ENCODE peak calls at places on chromosomes 16 and 17, in seven cellular contexts. One of them, this sample, is unnamed.
A peak's percentile ranks its signal among the peaks of the same experiment; 100 is the strongest.

GRCh38 chr16:16938009-16938408 is 532.8 kb downstream of the XYLT1 start:
- DNase-seq in iPS DF 6.9: no peak
- DNase-seq in IMR-90: no peak
- DNase-seq in GM23248: no peak
- DNase-seq in gastrocnemius medialis: no peak
- DNase-seq in ovary: no peak
- DNase-seq in A549: no peak
- DNase-seq in this sample: no peak

GRCh38 chr17:57384219-57384618 is 127.9 kb downstream of the MSI2 start:
- DNase-seq in ovary: no peak
- DNase-seq in iPS DF 6.9: no peak
- DNase-seq in gastrocnemius medialis: no peak
- DNase-seq in GM23248: no peak
- DNase-seq in IMR-90: no peak
- DNase-seq in A549: no peak
- DNase-seq in this sample: no peak

GRCh38 chr17:67027031-67027628 is 17.2 kb upstream of the CACNG1 start:
- DNase-seq in GM23248: peak; percentile 54
- DNase-seq in iPS DF 6.9: no peak
- DNase-seq in ovary: no peak
- DNase-seq in A549: peak; percentile 9
- DNase-seq in gastrocnemius medialis: peak; percentile 40
- DNase-seq in IMR-90: peak; percentile 17
- DNase-seq in this sample: no peak

GRCh38 chr17:63431939-63432804 is 13.9 kb downstream of the CYB561 start:
- DNase-seq in IMR-90: peak; percentile 66
- DNase-seq in GM23248: peak; percentile 20
- DNase-seq in iPS DF 6.9: no peak
- DNase-seq in A549: peak; percentile 67
- DNase-seq in gastrocnemius medialis: no peak
- DNase-seq in ovary: no peak
- DNase-seq in this sample: no peak

GRCh38 chr16:67767953-67768352 is 38.4 kb downstream of the RANBP10 start:
- DNase-seq in A549: peak; percentile 22
- DNase-seq in GM23248: peak; percentile 77
- DNase-seq in IMR-90: peak; percentile 88
- DNase-seq in gastrocnemius medialis: no peak
- DNase-seq in ovary: no peak
- DNase-seq in iPS DF 6.9: no peak
- DNase-seq in this sample: no peak

GRCh38 chr16:79449067-79449466 is 151.5 kb downstream of the MAF start:
- DNase-seq in GM23248: no peak
- DNase-seq in IMR-90: no peak
- DNase-seq in ovary: no peak
- DNase-seq in gastrocnemius medialis: no peak
- DNase-seq in A549: no peak
- DNase-seq in iPS DF 6.9: no peak
- DNase-seq in this sample: no peak

GRCh38 chr17:59746849-59747445 is 39.5 kb downstream of the VMP1 start:
- DNase-seq in GM23248: peak; percentile 78
- DNase-seq in iPS DF 6.9: no peak
- DNase-seq in A549: peak; percentile 82
- DNase-seq in ovary: no peak
- DNase-seq in IMR-90: peak; percentile 71
- DNase-seq in gastrocnemius medialis: no peak
- DNase-seq in this sample: no peak

GRCh38 chr17:19304209-19304608 is 58.3 kb downstream of the B9D1 start:
- DNase-seq in iPS DF 6.9: no peak
- DNase-seq in gastrocnemius medialis: peak; percentile 52
- DNase-seq in GM23248: peak; percentile 64
- DNase-seq in IMR-90: peak; percentile 79
- DNase-seq in ovary: no peak
- DNase-seq in A549: peak; percentile 31
- DNase-seq in this sample: no peak

GRCh38 chr17:80640379-80641071 is 95.9 kb downstream of the RPTOR start:
- DNase-seq in GM23248: no peak
- DNase-seq in gastrocnemius medialis: no peak
- DNase-seq in ovary: no peak
- DNase-seq in A549: no peak
- DNase-seq in iPS DF 6.9: no peak
- DNase-seq in IMR-90: no peak
- DNase-seq in this sample: no peak

GRCh38 chr17:60535382-60536279 is 9.6 kb upstream of the APPBP2 start:
- DNase-seq in ovary: no peak
- DNase-seq in IMR-90: peak; percentile 98
- DNase-seq in A549: no peak
- DNase-seq in GM23248: peak; percentile 70
- DNase-seq in iPS DF 6.9: no peak
- DNase-seq in gastrocnemius medialis: no peak
- DNase-seq in this sample: no peak

GRCh38 chr16:68422396-68422964 is 25.8 kb downstream of the SMPD3 start:
- DNase-seq in IMR-90: no peak
- DNase-seq in gastrocnemius medialis: no peak
- DNase-seq in iPS DF 6.9: no peak
- DNase-seq in A549: no peak
- DNase-seq in GM23248: no peak
- DNase-seq in ovary: no peak
- DNase-seq in this sample: no peak

GRCh38 chr17:66474258-66474657 is 171.8 kb downstream of the PRKCA start:
- DNase-seq in iPS DF 6.9: no peak
- DNase-seq in gastrocnemius medialis: no peak
- DNase-seq in IMR-90: no peak
- DNase-seq in GM23248: no peak
- DNase-seq in ovary: no peak
- DNase-seq in A549: no peak
- DNase-seq in this sample: no peak

GRCh38 chr16:55051571-55051970 is 120.9 kb downstream of the IRX5 start:
- DNase-seq in IMR-90: no peak
- DNase-seq in ovary: no peak
- DNase-seq in iPS DF 6.9: no peak
- DNase-seq in A549: no peak
- DNase-seq in gastrocnemius medialis: no peak
- DNase-seq in GM23248: no peak
- DNase-seq in this sample: no peak

GRCh38 chr17:5019475-5019956 is 15.7 kb downstream of the SLC52A1 start:
- DNase-seq in IMR-90: peak; percentile 12
- DNase-seq in ovary: no peak
- DNase-seq in A549: no peak
- DNase-seq in gastrocnemius medialis: no peak
- DNase-seq in GM23248: peak; percentile 42
- DNase-seq in iPS DF 6.9: no peak
- DNase-seq in this sample: no peak

GRCh38 chr17:57552114-57552601 is 192.9 kb downstream of the CCDC182 start:
- DNase-seq in iPS DF 6.9: peak; percentile 61
- DNase-seq in A549: no peak
- DNase-seq in ovary: peak; percentile 68
- DNase-seq in GM23248: peak; percentile 42
- DNase-seq in gastrocnemius medialis: peak; percentile 47
- DNase-seq in IMR-90: no peak
- DNase-seq in this sample: no peak

GRCh38 chr16:64089697-64090096 is 1032.2 kb downstream of the CDH11 start:
- DNase-seq in IMR-90: peak; percentile 11
- DNase-seq in gastrocnemius medialis: no peak
- DNase-seq in ovary: no peak
- DNase-seq in A549: peak; percentile 11
- DNase-seq in GM23248: peak; percentile 38
- DNase-seq in iPS DF 6.9: peak; percentile 25
- DNase-seq in this sample: no peak

GRCh38 chr16:57651344-57652333 is 16.5 kb upstream of the ADGRG3 start:
- DNase-seq in iPS DF 6.9: no peak
- DNase-seq in IMR-90: no peak
- DNase-seq in ovary: no peak
- DNase-seq in A549: no peak
- DNase-seq in gastrocnemius medialis: no peak
- DNase-seq in GM23248: no peak
- DNase-seq in this sample: no peak

GRCh38 chr17:44331249-44331760 is 6.7 kb upstream of the SLC25A39 start:
- DNase-seq in gastrocnemius medialis: peak; percentile 78
- DNase-seq in GM23248: peak; percentile 72
- DNase-seq in iPS DF 6.9: no peak
- DNase-seq in A549: peak; percentile 84
- DNase-seq in ovary: peak; percentile 56
- DNase-seq in IMR-90: peak; percentile 58
- DNase-seq in this sample: no peak

GRCh38 chr17:28515518-28515917 is 9.4 kb downstream of the FOXN1 start:
- DNase-seq in A549: no peak
- DNase-seq in gastrocnemius medialis: no peak
- DNase-seq in IMR-90: no peak
- DNase-seq in ovary: no peak
- DNase-seq in iPS DF 6.9: no peak
- DNase-seq in GM23248: no peak
- DNase-seq in this sample: no peak

GRCh38 chr17:34068506-34069035 is 186.5 kb upstream of the CCL2 start:
- DNase-seq in GM23248: no peak
- DNase-seq in A549: no peak
- DNase-seq in gastrocnemius medialis: no peak
- DNase-seq in iPS DF 6.9: no peak
- DNase-seq in IMR-90: no peak
- DNase-seq in ovary: no peak
- DNase-seq in this sample: no peak

GRCh38 chr17:80478487-80479245 is 2.3 kb upstream of the NPTX1 start:
- DNase-seq in iPS DF 6.9: no peak
- DNase-seq in ovary: no peak
- DNase-seq in GM23248: peak; percentile 30
- DNase-seq in A549: no peak
- DNase-seq in IMR-90: no peak
- DNase-seq in gastrocnemius medialis: no peak
- DNase-seq in this sample: no peak

GRCh38 chr17:55383771-55384679 is 37.6 kb downstream of the MMD start:
- DNase-seq in IMR-90: no peak
- DNase-seq in gastrocnemius medialis: no peak
- DNase-seq in GM23248: no peak
- DNase-seq in ovary: no peak
- DNase-seq in iPS DF 6.9: no peak
- DNase-seq in A549: no peak
- DNase-seq in this sample: no peak

DNA sequence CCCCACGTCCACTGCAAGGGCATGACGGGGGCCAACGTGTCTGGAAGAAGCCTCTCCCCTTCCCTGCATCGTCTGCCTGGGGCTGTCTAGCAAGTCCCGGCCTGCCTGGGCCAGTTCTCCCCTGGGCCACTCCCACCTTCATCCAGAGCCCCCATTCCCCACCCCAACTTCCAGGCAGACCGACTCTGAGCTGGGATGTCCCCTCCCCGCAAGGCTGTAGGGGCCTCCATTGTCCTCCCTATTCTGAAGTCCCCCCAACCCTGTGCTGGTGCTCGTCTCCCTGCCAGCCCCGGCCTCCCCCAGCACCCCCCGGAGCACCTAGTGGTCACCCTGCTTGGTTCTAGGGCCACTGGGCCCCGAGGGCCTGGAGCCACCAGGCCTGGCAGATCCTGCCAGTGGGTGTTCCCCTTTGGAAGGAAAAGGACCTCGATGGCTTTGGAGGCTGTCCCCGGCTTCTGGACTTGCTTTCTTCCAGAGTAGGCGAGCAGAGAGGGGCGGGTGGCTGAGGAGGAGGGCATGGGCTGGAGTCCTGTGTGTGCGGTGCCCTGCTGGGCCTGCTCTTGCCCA is 4.8 kb downstream of the GLIS2 start:
- DNase-seq in IMR-90: no peak
- DNase-seq in GM23248: no peak
- DNase-seq in gastrocnemius medialis: no peak
- DNase-seq in A549: no peak
- DNase-seq in ovary: peak; percentile 36
- DNase-seq in iPS DF 6.9: no peak
- DNase-seq in this sample: no peak
- H3K4me1 ChIP-seq in IMR-90: peaks cover 30% of the 10 kb centered on the region
- H3K4me1 ChIP-seq in GM23248: peaks cover 17% of the 10 kb centered on the region
- H3K4me1 ChIP-seq in gastrocnemius medialis: peaks cover 54% of the 10 kb centered on the region
- H3K4me1 ChIP-seq in A549: peaks cover 78% of the 10 kb centered on the region
- H3K4me1 ChIP-seq in ovary: peaks cover 47% of the 10 kb centered on the region
- H3K4me1 ChIP-seq in iPS DF 6.9: peaks cover 21% of the 10 kb centered on the region
- H3K4me1 ChIP-seq in this sample: peaks cover 64% of the 10 kb centered on the region

DNA sequence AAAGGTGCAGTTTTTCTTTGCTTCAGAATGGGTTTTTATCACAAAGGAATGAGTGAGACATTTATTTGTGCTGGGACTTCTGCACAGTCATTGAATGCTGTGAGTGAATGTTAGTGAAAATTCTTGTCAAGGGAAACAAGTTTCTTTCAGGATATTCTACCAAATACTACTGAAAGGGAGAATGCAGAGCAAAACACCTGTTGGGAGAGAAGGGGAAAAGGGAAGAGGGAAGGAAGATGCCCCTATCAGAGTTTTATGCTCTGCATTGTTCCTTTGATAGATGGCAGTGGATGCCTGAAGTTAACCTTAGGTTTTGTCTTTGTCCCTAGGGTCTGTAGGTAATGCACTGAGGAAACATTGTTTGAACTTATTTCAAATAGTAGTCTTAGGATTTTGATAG is 3.1 kb downstream of the GGNBP2 start:
- DNase-seq in iPS DF 6.9: no peak
- DNase-seq in IMR-90: no peak
- DNase-seq in A549: no peak
- DNase-seq in GM23248: peak; percentile 16
- DNase-seq in ovary: no peak
- DNase-seq in gastrocnemius medialis: no peak
- DNase-seq in this sample: no peak
- H3K4me3 ChIP-seq in iPS DF 6.9: no peak overlapping the region
- H3K4me3 ChIP-seq in IMR-90: no peak overlapping the region
- H3K4me3 ChIP-seq in A549: peak overlapping the region; percentile 81
- H3K4me3 ChIP-seq in GM23248: peak overlapping the region; percentile 99
- H3K4me3 ChIP-seq in ovary: no peak overlapping the region
- H3K4me3 ChIP-seq in gastrocnemius medialis: no peak overlapping the region
- H3K4me3 ChIP-seq in this sample: no peak overlapping the region

GRCh38 chr17:83152221-83152744 is 72.9 kb downstream of the METRNL start:
- DNase-seq in ovary: no peak
- DNase-seq in A549: no peak
- DNase-seq in IMR-90: no peak
- DNase-seq in GM23248: no peak
- DNase-seq in iPS DF 6.9: no peak
- DNase-seq in gastrocnemius medialis: no peak
- DNase-seq in this sample: no peak

GRCh38 chr17:83151442-83152220 is 72.2 kb downstream of the METRNL start:
- DNase-seq in IMR-90: peak; percentile 43
- DNase-seq in GM23248: peak; percentile 27
- DNase-seq in iPS DF 6.9: peak; percentile 25
- DNase-seq in gastrocnemius medialis: no peak
- DNase-seq in ovary: peak; percentile 53
- DNase-seq in A549: no peak
- DNase-seq in this sample: no peak

GRCh38 chr17:83149761-83150251 is 70.4 kb downstream of the METRNL start:
- DNase-seq in GM23248: peak; percentile 63
- DNase-seq in IMR-90: peak; percentile 40
- DNase-seq in gastrocnemius medialis: no peak
- DNase-seq in A549: no peak
- DNase-seq in iPS DF 6.9: no peak
- DNase-seq in ovary: no peak
- DNase-seq in this sample: no peak

GRCh38 chr17:83150369-83151055 is 71.1 kb downstream of the METRNL start:
- DNase-seq in ovary: no peak
- DNase-seq in A549: no peak
- DNase-seq in IMR-90: no peak
- DNase-seq in iPS DF 6.9: no peak
- DNase-seq in GM23248: no peak
- DNase-seq in gastrocnemius medialis: no peak
- DNase-seq in this sample: no peak

GRCh38 chr17:83151056-83151441 is 71.6 kb downstream of the METRNL start:
- DNase-seq in iPS DF 6.9: no peak
- DNase-seq in ovary: no peak
- DNase-seq in gastrocnemius medialis: no peak
- DNase-seq in A549: no peak
- DNase-seq in GM23248: no peak
- DNase-seq in IMR-90: no peak
- DNase-seq in this sample: no peak
- H3K4me1 ChIP-seq in iPS DF 6.9: peaks cover 8% of the 10 kb centered on the region
- H3K4me1 ChIP-seq in ovary: peaks cover 11% of the 10 kb centered on the region
- H3K4me1 ChIP-seq in gastrocnemius medialis: peaks cover 5% of the 10 kb centered on the region
- H3K4me1 ChIP-seq in A549: no peaks in the 10 kb centered on the region
- H3K4me1 ChIP-seq in GM23248: peaks cover 10% of the 10 kb centered on the region
- H3K4me1 ChIP-seq in IMR-90: peaks cover 10% of the 10 kb centered on the region
- H3K4me1 ChIP-seq in this sample: no peaks in the 10 kb centered on the region

GRCh38 chr16:85624646-85625045 is 11.5 kb downstream of the GSE1 start:
- DNase-seq in GM23248: no peak
- DNase-seq in gastrocnemius medialis: no peak
- DNase-seq in iPS DF 6.9: no peak
- DNase-seq in A549: no peak
- DNase-seq in ovary: no peak
- DNase-seq in IMR-90: no peak
- DNase-seq in this sample: no peak
- H3K4me3 ChIP-seq in GM23248: no peak overlapping the region
- H3K4me3 ChIP-seq in gastrocnemius medialis: no peak overlapping the region
- H3K4me3 ChIP-seq in iPS DF 6.9: no peak overlapping the region
- H3K4me3 ChIP-seq in A549: no peak overlapping the region
- H3K4me3 ChIP-seq in ovary: no peak overlapping the region
- H3K4me3 ChIP-seq in IMR-90: no peak overlapping the region
- H3K4me3 ChIP-seq in this sample: no peak overlapping the region

This sample was measured in thoracic aorta.